ENCODE peak calls at places on chromosome 9, in four cellular contexts. Q, Y, S and B are unnamed samples.

GRCh38 chr9:98986866-98987653 is 43.4 kb downstream of the COL15A1 start:
- DNase-seq in Q (no peak), Y (no peak), S (no peak), B (no peak)

GRCh38 chr9:12698986-12699385 is 5.8 kb downstream of the TYRP1 start:
- DNase-seq in Q (no peak), Y (no peak), S (no peak), B (no peak)

GRCh38 chr9:34114436-34114835 is 12.1 kb downstream of the DCAF12 start:
- DNase-seq in Q (peak; percentile 11), Y (no peak), S (peak; percentile 50), B (no peak)

GRCh38 chr9:91948061-91948422 is 2.0 kb downstream of the ROR2 start:
- DNase-seq in Q (no peak), Y (peak; percentile 71), S (no peak), B (no peak)

GRCh38 chr9:121278535-121279169 is 10.7 kb downstream of the GSN start:
- DNase-seq in Q (peak; percentile 99), Y (peak; percentile 67), S (peak; percentile 77), B (peak; percentile 72)

GRCh38 chr9:32928145-32928763 is 73.2 kb downstream of the APTX start:
- DNase-seq in Q (no peak), Y (no peak), S (no peak), B (no peak)

GRCh38 chr9:124553738-124554137 is 46.5 kb upstream of the NR5A1 start:
- DNase-seq in Q (peak; percentile 97), Y (no peak), S (peak; percentile 25), B (no peak)

GRCh38 chr9:96418074-96418919 is at the start of gene ZNF367:
- DNase-seq in Q (peak; percentile 98), Y (peak; percentile 98), S (peak; percentile 99), B (peak; percentile 99)

GRCh38 chr9:33439731-33440130 is 7.7 kb downstream of the AQP3 start:
- DNase-seq in Q (no peak), Y (no peak), S (no peak), B (no peak)

GRCh38 chr9:85900504-85901201 is 40.3 kb upstream of the NAA35 start:
- DNase-seq in Q (peak; percentile 15), Y (peak; percentile 45), S (no peak), B (peak; percentile 21)

GRCh38 chr9:125525846-125526619 is 181.0 kb downstream of the MAPKAP1 start:
- DNase-seq in Q (peak; percentile 76), Y (no peak), S (peak; percentile 83), B (peak; percentile 33)

GRCh38 chr9:114560956-114561355 is 26.6 kb upstream of the ATP6V1G1 start:
- DNase-seq in Q (peak; percentile 70), Y (no peak), S (no peak), B (no peak)

GRCh38 chr9:20744046-20744630 is 60.1 kb downstream of the FOCAD start:
- DNase-seq in Q (no peak), Y (no peak), S (no peak), B (no peak)

GRCh38 chr9:126587187-126588185 is 26.2 kb upstream of the LMX1B start:
- DNase-seq in Q (peak; percentile 45), Y (no peak), S (peak; percentile 69), B (peak; percentile 95)

GRCh38 chr9:95731876-95732275 is 143.6 kb upstream of the ERCC6L2 start:
- DNase-seq in Q (no peak), Y (no peak), S (no peak), B (no peak)

GRCh38 chr9:130927995-130928900 is 10.8 kb downstream of the FIBCD1 start:
- DNase-seq in Q (peak; percentile 82), Y (no peak), S (peak; percentile 90), B (peak; percentile 89)

GRCh38 chr9:91857291-91857781 is 92.7 kb downstream of the ROR2 start:
- DNase-seq in Q (peak; percentile 25), Y (peak; percentile 86), S (no peak), B (no peak)

GRCh38 chr9:93711002-93711401 is 134.6 kb downstream of the PHF2 start:
- DNase-seq in Q (no peak), Y (no peak), S (no peak), B (no peak)

GRCh38 chr9:127004946-127005769 is 90.6 kb downstream of the RALGPS1 start:
- DNase-seq in Q (peak; percentile 73), Y (no peak), S (peak; percentile 76), B (peak; percentile 65)

GRCh38 chr9:2228132-2228531 is 213.0 kb downstream of the SMARCA2 start:
- DNase-seq in Q (no peak), Y (peak; percentile 67), S (peak; percentile 62), B (peak; percentile 70)

GRCh38 chr9:77770340-77770739 is 122.2 kb upstream of the GNA14 start:
- DNase-seq in Q (peak; percentile 43), Y (no peak), S (no peak), B (no peak)

GRCh38 chr9:122051401-122052346 is 41.4 kb downstream of the TTLL11 start:
- DNase-seq in Q (peak; percentile 75), Y (no peak), S (no peak), B (peak; percentile 14)

GRCh38 chr9:68747043-68747533 is 42.0 kb downstream of the PIP5K1B start:
- DNase-seq in Q (no peak), Y (no peak), S (no peak), B (no peak)

GRCh38 chr9:33300546-33300945 is 10.2 kb downstream of the NFX1 start:
- DNase-seq in Q (no peak), Y (no peak), S (no peak), B (no peak)

GRCh38 chr9:91954841-91955471 is 4.9 kb upstream of the ROR2 start:
- DNase-seq in Q (peak; percentile 88), Y (peak; percentile 83), S (peak; percentile 76), B (peak; percentile 40)

GRCh38 chr9:88833946-88834345 is 157.3 kb upstream of the S1PR3 start:
- DNase-seq in Q (no peak), Y (no peak), S (no peak), B (no peak)

GRCh38 chr9:88458716-88459115 is 70.5 kb downstream of the SPIN1 start:
- DNase-seq in Q (peak; percentile 95), Y (no peak), S (no peak), B (peak; percentile 46)

GRCh38 chr9:124839612-124840299 is 13.5 kb upstream of the WDR38 start:
- DNase-seq in Q (no peak), Y (peak; percentile 52), S (no peak), B (peak; percentile 99)

GRCh38 chr9:112312139-112312538 is 21.3 kb downstream of the PTBP3 start:
- DNase-seq in Q (no peak), Y (no peak), S (no peak), B (no peak)

GRCh38 chr9:112311497-112311896 is 21.9 kb downstream of the PTBP3 start:
- DNase-seq in Q (no peak), Y (peak; percentile 42), S (no peak), B (no peak)

GRCh38 chr9:112310826-112311225 is 22.6 kb downstream of the PTBP3 start:
- DNase-seq in Q (no peak), Y (peak; percentile 69), S (no peak), B (no peak)

GRCh38 chr9:112315905-112316304 is 17.5 kb downstream of the PTBP3 start:
- DNase-seq in Q (no peak), Y (no peak), S (no peak), B (no peak)
- H3K4me1 ChIP-seq in Q (no peaks in the 10 kb centered on the region), Y (peaks cover 27% of the 10 kb centered on the region), S (peaks cover 18% of the 10 kb centered on the region), B (no peaks in the 10 kb centered on the region)

DNA sequence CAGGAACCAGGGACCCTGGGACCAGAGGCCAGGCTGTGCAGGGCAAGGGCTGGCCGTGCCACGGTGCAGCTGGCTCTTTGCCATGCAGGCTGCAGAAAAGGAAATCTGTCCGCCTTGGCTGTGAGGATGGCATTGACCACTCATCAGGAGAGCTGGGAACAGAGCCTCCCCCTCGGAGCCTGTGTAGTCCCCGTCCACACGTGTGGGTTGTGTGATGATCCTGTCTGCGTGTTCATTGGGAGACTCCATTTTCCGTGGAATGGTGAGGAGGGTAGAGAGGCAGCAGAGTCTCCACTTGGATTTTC is 47.7 kb downstream of the EHMT1 start:
- DNase-seq in Q (no peak), Y (no peak), S (peak; percentile 60), B (no peak)
- H3K27ac ChIP-seq in Q (no peak overlapping the region), Y (peak overlapping the region; percentile 43), S (no peak overlapping the region), B (no peak overlapping the region)

DNA sequence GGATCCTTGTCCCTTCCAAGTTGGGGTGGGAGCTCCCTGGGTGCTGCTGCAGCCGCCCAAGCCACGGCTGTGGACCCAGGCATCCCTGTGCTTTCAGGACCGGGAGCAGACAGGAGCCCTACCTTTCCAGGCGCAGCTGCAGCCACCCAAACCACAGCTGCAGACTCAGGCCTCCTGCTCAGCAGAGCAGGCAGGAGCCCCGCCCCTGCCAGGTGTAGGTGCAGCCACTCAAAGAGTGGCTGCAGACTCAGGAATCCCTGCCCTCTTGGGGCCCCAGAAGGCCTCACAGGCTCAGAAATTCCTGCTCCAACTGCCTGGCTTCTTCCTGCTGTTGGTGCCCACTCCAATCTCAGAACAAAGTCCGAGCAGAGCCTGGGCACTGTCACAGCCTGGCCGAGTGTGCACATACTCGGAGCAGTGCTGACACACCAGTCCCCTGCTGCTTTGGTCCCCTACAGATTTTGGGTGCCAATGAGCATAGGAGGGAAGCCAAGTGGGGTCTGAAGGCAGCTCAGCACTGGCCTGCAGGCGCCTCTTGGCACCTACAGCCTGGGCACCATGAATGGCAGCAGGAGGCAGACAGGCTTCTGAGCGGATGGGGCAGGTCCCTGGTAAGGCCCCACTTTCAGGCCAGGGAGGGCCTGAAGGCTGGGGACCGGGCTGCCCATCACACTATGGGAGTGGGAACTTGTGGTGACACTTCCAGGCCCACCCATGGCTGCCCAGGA is 6.0 kb upstream of the TESK1 start:
- DNase-seq in Q (no peak), Y (no peak), S (peak; percentile 73), B (no peak)
- H3K4me3 ChIP-seq in Q (no peak overlapping the region), Y (no peak overlapping the region), S (no peak overlapping the region), B (no peak overlapping the region)

GRCh38 chr9:70261131-70261870 is 2.5 kb downstream of the SMC5 start:
- DNase-seq in Q (peak; percentile 19), Y (no peak), S (no peak), B (no peak)

GRCh38 chr9:70259512-70259802 is 679 bp downstream of the SMC5 start:
- DNase-seq in Q (no peak), Y (peak; percentile 63), S (no peak), B (no peak)

GRCh38 chr9:70258692-70259511 is at the start of gene SMC5:
- DNase-seq in Q (peak; percentile 90), Y (peak; percentile 93), S (peak; percentile 90), B (peak; percentile 95)

GRCh38 chr9:70260606-70261005 is 1.8 kb downstream of the SMC5 start:
- DNase-seq in Q (no peak), Y (no peak), S (no peak), B (no peak)

DNA sequence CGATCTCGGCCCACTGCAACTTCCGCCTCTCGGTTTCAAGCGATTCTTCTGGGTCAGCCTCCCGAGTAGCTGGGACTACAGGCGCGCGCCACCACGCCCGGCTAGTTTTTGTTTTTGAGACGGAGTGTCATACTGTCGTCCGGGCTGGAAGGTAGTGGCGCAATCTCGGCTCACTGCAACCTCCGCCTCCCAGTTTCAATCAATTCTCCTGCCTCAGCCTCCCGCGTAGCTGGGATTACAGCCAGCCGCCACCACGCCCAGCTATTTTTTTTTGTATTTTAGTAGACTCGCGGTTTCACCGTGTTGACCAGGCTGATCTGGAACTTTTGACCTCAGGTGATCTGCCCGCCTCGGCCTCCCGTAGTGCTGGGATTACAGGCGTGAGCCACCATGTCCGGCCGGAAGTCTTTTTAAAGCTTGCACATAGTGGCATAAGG is 1.2 kb downstream of the SMC5 start:
- DNase-seq in Q (no peak), Y (no peak), S (no peak), B (no peak)
- H3K4me1 ChIP-seq in Q (peaks cover 12% of the 10 kb centered on the region), Y (peaks cover 21% of the 10 kb centered on the region), S (peaks cover 31% of the 10 kb centered on the region), B (peaks cover 16% of the 10 kb centered on the region)

GRCh38 chr9:128375865-128376264 is 4.7 kb downstream of the URM1 start:
- DNase-seq in Q (no peak), Y (no peak), S (no peak), B (no peak)
- H3K27ac ChIP-seq in Q (no peak overlapping the region), Y (no peak overlapping the region), S (no peak overlapping the region), B (no peak overlapping the region)